ENCODE peak calls at places on chromosome 3, in eight cellular contexts. One of them, this sample, is unnamed.

GRCh38 chr3:123587399-123587798 is 2.5 kb upstream of the HACD2 start:
- DNase-seq in SK-N-SH: no peak
- DNase-seq in IMR-90: no peak
- DNase-seq in brain microvascular endothelial cell: no peak
- DNase-seq in AG04450: no peak
- DNase-seq in dorsolateral prefrontal cortex: no peak
- DNase-seq in astrocyte: no peak
- DNase-seq in keratinocyte: no peak
- DNase-seq in this sample: no peak

GRCh38 chr3:97106652-97106989 is 292.2 kb downstream of the EPHA6 start:
- DNase-seq in AG04450: no peak
- DNase-seq in astrocyte: no peak
- DNase-seq in SK-N-SH: no peak
- DNase-seq in dorsolateral prefrontal cortex: no peak
- DNase-seq in keratinocyte: no peak
- DNase-seq in brain microvascular endothelial cell: no peak
- DNase-seq in IMR-90: no peak
- DNase-seq in this sample: no peak

GRCh38 chr3:160869825-160870224 is 113.8 kb downstream of the PPM1L start:
- DNase-seq in dorsolateral prefrontal cortex: no peak
- DNase-seq in AG04450: no peak
- DNase-seq in keratinocyte: no peak
- DNase-seq in SK-N-SH: peak; percentile 20
- DNase-seq in brain microvascular endothelial cell: no peak
- DNase-seq in IMR-90: no peak
- DNase-seq in astrocyte: no peak
- DNase-seq in this sample: no peak

GRCh38 chr3:76826915-76827314 is 213.0 kb upstream of the ROBO2 start:
- DNase-seq in keratinocyte: no peak
- DNase-seq in brain microvascular endothelial cell: no peak
- DNase-seq in SK-N-SH: no peak
- DNase-seq in IMR-90: no peak
- DNase-seq in dorsolateral prefrontal cortex: no peak
- DNase-seq in AG04450: no peak
- DNase-seq in astrocyte: no peak
- DNase-seq in this sample: no peak

GRCh38 chr3:166085164-166085830 is 248.1 kb upstream of the BCHE start:
- DNase-seq in SK-N-SH: no peak
- DNase-seq in brain microvascular endothelial cell: no peak
- DNase-seq in keratinocyte: peak; percentile 35
- DNase-seq in astrocyte: no peak
- DNase-seq in dorsolateral prefrontal cortex: no peak
- DNase-seq in IMR-90: no peak
- DNase-seq in AG04450: no peak
- DNase-seq in this sample: no peak

GRCh38 chr3:138114988-138115971 is at the start of gene DZIP1L:
- DNase-seq in astrocyte: peak; percentile 65
- DNase-seq in IMR-90: peak; percentile 70
- DNase-seq in keratinocyte: no peak
- DNase-seq in SK-N-SH: peak; percentile 90
- DNase-seq in AG04450: peak; percentile 36
- DNase-seq in brain microvascular endothelial cell: peak; percentile 63
- DNase-seq in dorsolateral prefrontal cortex: peak; percentile 31
- DNase-seq in this sample: peak; percentile 59

GRCh38 chr3:182783106-182783505 is 10.2 kb upstream of the ATP11B start:
- DNase-seq in dorsolateral prefrontal cortex: no peak
- DNase-seq in keratinocyte: no peak
- DNase-seq in AG04450: no peak
- DNase-seq in brain microvascular endothelial cell: no peak
- DNase-seq in IMR-90: no peak
- DNase-seq in astrocyte: no peak
- DNase-seq in SK-N-SH: no peak
- DNase-seq in this sample: no peak

GRCh38 chr3:149152420-149152819 is 23.0 kb downstream of the HPS3 start:
- DNase-seq in SK-N-SH: no peak
- DNase-seq in IMR-90: peak; percentile 69
- DNase-seq in brain microvascular endothelial cell: peak; percentile 59
- DNase-seq in astrocyte: peak; percentile 76
- DNase-seq in dorsolateral prefrontal cortex: no peak
- DNase-seq in keratinocyte: no peak
- DNase-seq in AG04450: no peak
- DNase-seq in this sample: no peak

GRCh38 chr3:114624676-114625181 is 330.9 kb downstream of the TIGIT start:
- DNase-seq in brain microvascular endothelial cell: peak; percentile 98
- DNase-seq in astrocyte: peak; percentile 99
- DNase-seq in IMR-90: peak; percentile 99
- DNase-seq in SK-N-SH: peak; percentile 4
- DNase-seq in keratinocyte: no peak
- DNase-seq in dorsolateral prefrontal cortex: peak; percentile 90
- DNase-seq in AG04450: peak; percentile 92
- DNase-seq in this sample: peak; percentile 74

GRCh38 chr3:49171119-49171774 is at the start of gene KLHDC8B:
- DNase-seq in SK-N-SH: peak; percentile 97
- DNase-seq in dorsolateral prefrontal cortex: peak; percentile 77
- DNase-seq in brain microvascular endothelial cell: peak; percentile 78
- DNase-seq in AG04450: peak; percentile 57
- DNase-seq in keratinocyte: no peak
- DNase-seq in astrocyte: peak; percentile 70
- DNase-seq in IMR-90: peak; percentile 81
- DNase-seq in this sample: peak; percentile 54
- H3K27ac ChIP-seq in SK-N-SH: peak within 1 kb of the TSS; percentile 70
- H3K27ac ChIP-seq in dorsolateral prefrontal cortex: peak within 1 kb of the TSS; percentile 73
- H3K27ac ChIP-seq in brain microvascular endothelial cell: peak within 1 kb of the TSS; percentile 4
- H3K27ac ChIP-seq in AG04450: peak within 1 kb of the TSS; percentile 70
- H3K27ac ChIP-seq in keratinocyte: peak within 1 kb of the TSS; percentile 26
- H3K27ac ChIP-seq in astrocyte: peak within 1 kb of the TSS; percentile 44
- H3K27ac ChIP-seq in IMR-90: peak within 1 kb of the TSS; percentile 66
- H3K27ac ChIP-seq in this sample: peak within 1 kb of the TSS; percentile 77

DNA sequence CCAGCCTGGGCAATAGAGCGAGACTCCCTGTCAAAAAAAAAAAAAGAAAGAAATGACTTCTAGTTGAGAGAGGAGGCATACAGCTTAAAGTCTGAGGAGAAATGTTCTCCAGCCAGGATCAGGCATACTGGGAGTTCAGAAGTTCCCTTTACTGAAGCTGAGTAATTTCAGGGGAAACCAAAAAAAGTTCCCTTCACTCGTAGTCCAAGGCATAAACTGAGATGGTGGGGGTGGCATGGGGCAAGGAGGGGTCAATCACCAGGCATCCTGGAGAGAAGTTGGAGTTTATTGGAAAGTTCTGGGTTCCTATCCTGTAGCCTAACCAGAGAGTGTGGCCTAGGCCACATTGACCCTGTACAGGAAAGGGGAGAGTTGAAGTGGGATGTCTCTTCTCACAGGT is 5.9 kb downstream of the GPX1 start:
- DNase-seq in brain microvascular endothelial cell: no peak
- DNase-seq in SK-N-SH: no peak
- DNase-seq in keratinocyte: no peak
- DNase-seq in IMR-90: no peak
- DNase-seq in AG04450: no peak
- DNase-seq in dorsolateral prefrontal cortex: no peak
- DNase-seq in astrocyte: no peak
- DNase-seq in this sample: no peak
- H3K27ac ChIP-seq in brain microvascular endothelial cell: peak overlapping the region; percentile 54
- H3K27ac ChIP-seq in SK-N-SH: peak overlapping the region; percentile 19
- H3K27ac ChIP-seq in keratinocyte: peak overlapping the region; percentile 78
- H3K27ac ChIP-seq in IMR-90: peak overlapping the region; percentile 88
- H3K27ac ChIP-seq in AG04450: peak overlapping the region; percentile 87
- H3K27ac ChIP-seq in dorsolateral prefrontal cortex: peak overlapping the region; percentile 43
- H3K27ac ChIP-seq in astrocyte: peak overlapping the region; percentile 39
- H3K27ac ChIP-seq in this sample: peak overlapping the region; percentile 0

DNA sequence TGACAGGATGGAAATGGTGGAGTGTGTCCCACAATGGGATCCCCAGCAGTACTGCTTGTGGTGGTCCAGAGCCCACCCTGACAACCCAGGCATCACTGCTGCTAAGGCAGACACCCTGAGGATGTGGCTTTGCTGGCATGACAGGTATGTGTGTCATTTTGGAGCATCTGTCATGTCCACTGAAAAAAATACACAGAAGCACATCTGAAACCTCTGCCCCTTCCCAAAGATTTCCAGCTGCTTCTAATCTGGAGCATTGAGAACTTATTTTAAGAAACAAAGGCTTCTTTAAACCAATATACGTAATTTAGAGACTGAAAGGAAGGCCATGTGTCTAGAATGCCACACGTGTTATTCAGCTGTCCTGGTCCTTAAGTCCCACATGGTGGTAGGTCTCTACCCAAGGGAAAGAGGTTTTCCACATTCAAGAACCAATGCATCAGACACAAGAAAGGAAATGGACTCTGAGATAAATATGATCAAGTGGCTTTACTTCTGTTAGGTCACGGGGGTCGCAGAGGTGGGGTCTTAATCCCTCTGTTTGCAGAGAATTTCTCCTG is 88.3 kb downstream of the PDZRN3 start:
- DNase-seq in brain microvascular endothelial cell: no peak
- DNase-seq in keratinocyte: no peak
- DNase-seq in dorsolateral prefrontal cortex: no peak
- DNase-seq in IMR-90: no peak
- DNase-seq in AG04450: no peak
- DNase-seq in SK-N-SH: no peak
- DNase-seq in astrocyte: no peak
- DNase-seq in this sample: no peak
- H3K27ac ChIP-seq in brain microvascular endothelial cell: no peak overlapping the region
- H3K27ac ChIP-seq in keratinocyte: no peak overlapping the region
- H3K27ac ChIP-seq in dorsolateral prefrontal cortex: no peak overlapping the region
- H3K27ac ChIP-seq in IMR-90: no peak overlapping the region
- H3K27ac ChIP-seq in AG04450: no peak overlapping the region
- H3K27ac ChIP-seq in SK-N-SH: no peak overlapping the region
- H3K27ac ChIP-seq in astrocyte: no peak overlapping the region
- H3K27ac ChIP-seq in this sample: no peak overlapping the region

DNA sequence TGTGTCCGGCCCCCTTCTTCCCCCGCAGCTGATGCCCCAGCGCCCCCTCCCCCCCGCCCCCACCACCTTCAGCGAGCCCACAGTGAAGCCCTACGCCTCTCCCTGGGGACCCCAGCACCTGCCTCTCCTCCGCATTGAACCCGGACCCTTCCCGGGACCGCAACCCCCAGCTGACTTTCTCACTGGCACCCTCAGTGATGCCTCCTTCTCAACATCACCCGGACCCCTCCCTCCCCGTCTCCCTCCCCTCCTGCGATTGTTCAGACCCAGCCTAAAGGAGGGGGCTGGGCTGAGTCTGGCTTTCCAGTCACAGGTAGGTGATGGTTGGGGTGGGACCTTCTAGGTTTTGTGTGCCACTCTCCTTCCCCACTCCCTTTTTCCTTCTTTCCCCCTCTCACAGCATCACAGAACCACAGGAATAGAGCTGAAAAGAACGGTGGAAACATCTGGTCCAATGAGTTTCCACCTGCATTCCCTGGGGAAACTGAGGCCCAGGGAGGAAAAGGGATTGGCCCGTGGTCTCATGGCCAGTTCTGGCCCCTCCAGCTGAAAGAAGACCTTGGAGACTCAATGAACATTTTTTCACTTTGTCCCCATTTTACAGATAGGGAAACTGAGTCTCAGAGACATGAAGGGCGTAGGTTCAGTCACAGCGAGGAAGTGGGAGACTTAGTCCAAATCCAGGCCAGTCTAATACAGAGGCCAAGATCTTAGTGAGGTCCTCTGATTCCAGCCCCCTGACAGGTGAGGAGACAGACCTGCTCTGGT is 828 bp downstream of the CAND2 start:
- DNase-seq in keratinocyte: no peak
- DNase-seq in SK-N-SH: no peak
- DNase-seq in IMR-90: no peak
- DNase-seq in dorsolateral prefrontal cortex: no peak
- DNase-seq in AG04450: no peak
- DNase-seq in brain microvascular endothelial cell: no peak
- DNase-seq in astrocyte: no peak
- DNase-seq in this sample: no peak
- H3K27ac ChIP-seq in keratinocyte: no peak overlapping the region
- H3K27ac ChIP-seq in SK-N-SH: no peak overlapping the region
- H3K27ac ChIP-seq in IMR-90: no peak overlapping the region
- H3K27ac ChIP-seq in dorsolateral prefrontal cortex: peak overlapping the region; percentile 91
- H3K27ac ChIP-seq in AG04450: no peak overlapping the region
- H3K27ac ChIP-seq in brain microvascular endothelial cell: no peak overlapping the region
- H3K27ac ChIP-seq in astrocyte: no peak overlapping the region
- H3K27ac ChIP-seq in this sample: peak overlapping the region; percentile 83

GRCh38 chr3:24123596-24123995 is 178.5 kb downstream of the NR1D2 start:
- DNase-seq in dorsolateral prefrontal cortex: no peak
- DNase-seq in SK-N-SH: no peak
- DNase-seq in keratinocyte: no peak
- DNase-seq in AG04450: no peak
- DNase-seq in astrocyte: peak; percentile 23
- DNase-seq in brain microvascular endothelial cell: peak; percentile 57
- DNase-seq in IMR-90: peak; percentile 6
- DNase-seq in this sample: no peak

GRCh38 chr3:24120434-24120833 is 175.3 kb downstream of the NR1D2 start:
- DNase-seq in SK-N-SH: no peak
- DNase-seq in keratinocyte: no peak
- DNase-seq in dorsolateral prefrontal cortex: no peak
- DNase-seq in AG04450: no peak
- DNase-seq in astrocyte: no peak
- DNase-seq in brain microvascular endothelial cell: no peak
- DNase-seq in IMR-90: no peak
- DNase-seq in this sample: no peak

GRCh38 chr3:24117508-24117907 is 172.4 kb downstream of the NR1D2 start:
- DNase-seq in astrocyte: no peak
- DNase-seq in IMR-90: no peak
- DNase-seq in AG04450: no peak
- DNase-seq in keratinocyte: no peak
- DNase-seq in brain microvascular endothelial cell: no peak
- DNase-seq in dorsolateral prefrontal cortex: no peak
- DNase-seq in SK-N-SH: no peak
- DNase-seq in this sample: no peak

GRCh38 chr3:24119321-24119751 is 174.2 kb downstream of the NR1D2 start:
- DNase-seq in keratinocyte: no peak
- DNase-seq in dorsolateral prefrontal cortex: no peak
- DNase-seq in SK-N-SH: no peak
- DNase-seq in AG04450: no peak
- DNase-seq in astrocyte: peak; percentile 53
- DNase-seq in IMR-90: peak; percentile 67
- DNase-seq in brain microvascular endothelial cell: peak; percentile 9
- DNase-seq in this sample: no peak
- H3K27ac ChIP-seq in keratinocyte: no peak overlapping the region
- H3K27ac ChIP-seq in dorsolateral prefrontal cortex: no peak overlapping the region
- H3K27ac ChIP-seq in SK-N-SH: no peak overlapping the region
- H3K27ac ChIP-seq in AG04450: no peak overlapping the region
- H3K27ac ChIP-seq in astrocyte: no peak overlapping the region
- H3K27ac ChIP-seq in IMR-90: no peak overlapping the region
- H3K27ac ChIP-seq in brain microvascular endothelial cell: no peak overlapping the region
- H3K27ac ChIP-seq in this sample: no peak overlapping the region

GRCh38 chr3:82186017-82186416 is 424.6 kb upstream of the GBE1 start:
- DNase-seq in dorsolateral prefrontal cortex: no peak
- DNase-seq in brain microvascular endothelial cell: no peak
- DNase-seq in keratinocyte: no peak
- DNase-seq in SK-N-SH: no peak
- DNase-seq in IMR-90: no peak
- DNase-seq in astrocyte: no peak
- DNase-seq in AG04450: no peak
- DNase-seq in this sample: no peak
- H3K27ac ChIP-seq in dorsolateral prefrontal cortex: no peak overlapping the region
- H3K27ac ChIP-seq in brain microvascular endothelial cell: no peak overlapping the region
- H3K27ac ChIP-seq in keratinocyte: no peak overlapping the region
- H3K27ac ChIP-seq in SK-N-SH: no peak overlapping the region
- H3K27ac ChIP-seq in IMR-90: no peak overlapping the region
- H3K27ac ChIP-seq in astrocyte: no peak overlapping the region
- H3K27ac ChIP-seq in AG04450: no peak overlapping the region
- H3K27ac ChIP-seq in this sample: no peak overlapping the region